ENCODE peak calls at places on chromosome 1, in eight cellular contexts. K, Q, W, M, R, G, C and X are unnamed samples.

GRCh38 chr1:68174173-68175113 is 57.9 kb downstream of the WLS start:
- DNase-seq in G (no peak), M (peak; percentile 50), Q (no peak), R (peak; percentile 88), W (peak; percentile 98), K (no peak), C (peak; percentile 79), X (no peak)

GRCh38 chr1:40848530-40849189 is 13.5 kb downstream of the CITED4 start:
- DNase-seq in M (peak; percentile 81), W (peak; percentile 50), R (peak; percentile 49), Q (peak; percentile 36), G (peak; percentile 68), C (peak; percentile 79), K (peak; percentile 67), X (no peak)

GRCh38 chr1:165603810-165604209 is 27.2 kb upstream of the MGST3 start:
- DNase-seq in G (no peak), C (no peak), K (no peak), W (no peak), R (no peak), Q (no peak), M (no peak), X (no peak)

GRCh38 chr1:247680171-247680570 is 632 bp upstream of the OR13G1 start:
- DNase-seq in R (no peak), M (no peak), C (no peak), Q (no peak), K (no peak), W (no peak), G (no peak), X (no peak)

GRCh38 chr1:115782571-115783281 is 14.2 kb upstream of the CASQ2 start:
- DNase-seq in G (no peak), R (no peak), C (no peak), M (no peak), Q (peak; percentile 65), W (peak; percentile 82), K (peak; percentile 45), X (no peak)

GRCh38 chr1:234842726-234843641 is 233.0 kb upstream of the IRF2BP2 start:
- DNase-seq in W (peak; percentile 45), C (no peak), K (no peak), M (no peak), G (no peak), Q (no peak), R (no peak), X (peak; percentile 7)

GRCh38 chr1:43293896-43294760 is 6.7 kb upstream of the TIE1 start:
- DNase-seq in W (peak; percentile 78), M (no peak), C (no peak), Q (no peak), K (peak; percentile 5), R (no peak), G (no peak), X (no peak)

GRCh38 chr1:174023438-174023837 is 1.3 kb upstream of the RC3H1 start:
- DNase-seq in M (no peak), R (no peak), C (no peak), K (peak; percentile 62), Q (no peak), G (no peak), W (peak; percentile 50), X (no peak)

GRCh38 chr1:79198841-79199240 is 192.3 kb upstream of the ADGRL4 start:
- DNase-seq in K (no peak), M (no peak), Q (no peak), G (no peak), C (no peak), W (peak; percentile 72), R (no peak), X (no peak)

GRCh38 chr1:27856561-27857343 is 15.6 kb upstream of the THEMIS2 start:
- DNase-seq in G (no peak), Q (no peak), W (no peak), K (no peak), M (no peak), C (no peak), R (no peak), X (no peak)

GRCh38 chr1:79501153-79501552 is 494.6 kb upstream of the ADGRL4 start:
- DNase-seq in M (no peak), R (no peak), W (peak; percentile 16), G (no peak), K (no peak), C (no peak), Q (no peak), X (no peak)

GRCh38 chr1:969260-969855 is 3.1 kb downstream of the PLEKHN1 start:
- DNase-seq in R (no peak), M (no peak), C (no peak), Q (no peak), K (no peak), G (no peak), W (no peak), X (no peak)

GRCh38 chr1:205172729-205173366 is 38.7 kb downstream of the DSTYK start:
- DNase-seq in W (peak; percentile 98), R (no peak), C (no peak), Q (no peak), G (no peak), K (no peak), M (no peak), X (no peak)

GRCh38 chr1:65001238-65001792 is 35.0 kb upstream of the JAK1 start:
- DNase-seq in M (peak; percentile 49), W (peak; percentile 52), Q (no peak), C (peak; percentile 69), G (no peak), R (peak; percentile 50), K (no peak), X (peak; percentile 54)

GRCh38 chr1:27027575-27028250 is 15.1 kb upstream of the TENT5B start:
- DNase-seq in Q (no peak), W (no peak), G (no peak), C (no peak), R (no peak), M (no peak), K (no peak), X (no peak)

DNA sequence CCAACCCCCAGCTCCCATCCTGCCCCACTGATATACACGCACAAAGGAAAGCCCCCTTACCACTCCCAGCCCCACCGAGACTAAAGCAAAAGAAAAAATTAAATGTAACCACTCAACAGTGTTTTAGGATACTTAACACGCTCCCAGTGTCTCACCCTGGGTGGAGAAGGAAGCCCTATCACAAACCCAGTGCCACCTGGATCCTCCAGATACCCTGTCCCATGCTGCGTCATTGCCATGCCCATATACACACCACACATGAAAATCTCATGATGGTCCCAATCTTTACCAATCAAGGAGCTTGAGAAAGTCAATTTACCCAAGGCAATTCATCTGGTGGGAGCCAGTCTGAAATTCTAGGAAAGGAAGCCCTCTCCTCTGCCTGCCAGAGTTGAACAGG is 11.2 kb downstream of the KIAA1614 start:
- DNase-seq in M (no peak), K (no peak), W (no peak), R (no peak), G (no peak), Q (no peak), C (no peak), X (no peak)
- H3K4me1 ChIP-seq in M (no peaks in the 10 kb centered on the region), K (peaks cover 24% of the 10 kb centered on the region), W (peaks cover 2% of the 10 kb centered on the region), R (no peaks in the 10 kb centered on the region), G (peaks cover 25% of the 10 kb centered on the region), Q (no peaks in the 10 kb centered on the region), C (no peaks in the 10 kb centered on the region), X (no peaks in the 10 kb centered on the region)

GRCh38 chr1:179910934-179911333 is 28.8 kb downstream of the TOR1AIP1 start:
- DNase-seq in R (no peak), M (no peak), W (no peak), G (no peak), Q (no peak), K (no peak), C (no peak), X (no peak)
- H3K27me3 ChIP-seq in R (no peaks in the 10 kb centered on the region), M (no peaks in the 10 kb centered on the region), W (no peaks in the 10 kb centered on the region), G (no peaks in the 10 kb centered on the region), Q (no peaks in the 10 kb centered on the region), K (no peaks in the 10 kb centered on the region), C (no peaks in the 10 kb centered on the region), X (no peaks in the 10 kb centered on the region)

GRCh38 chr1:51962486-51963356 is 27.8 kb downstream of the RAB3B start:
- DNase-seq in W (no peak), G (no peak), C (no peak), K (no peak), R (no peak), Q (peak; percentile 69), M (no peak), X (no peak)
- H3K4me3 ChIP-seq in W (no peak overlapping the region), G (no peak overlapping the region), C (no peak overlapping the region), K (no peak overlapping the region), R (no peak overlapping the region), Q (peak overlapping the region; percentile 40), M (no peak overlapping the region), X (no peak overlapping the region)

DNA sequence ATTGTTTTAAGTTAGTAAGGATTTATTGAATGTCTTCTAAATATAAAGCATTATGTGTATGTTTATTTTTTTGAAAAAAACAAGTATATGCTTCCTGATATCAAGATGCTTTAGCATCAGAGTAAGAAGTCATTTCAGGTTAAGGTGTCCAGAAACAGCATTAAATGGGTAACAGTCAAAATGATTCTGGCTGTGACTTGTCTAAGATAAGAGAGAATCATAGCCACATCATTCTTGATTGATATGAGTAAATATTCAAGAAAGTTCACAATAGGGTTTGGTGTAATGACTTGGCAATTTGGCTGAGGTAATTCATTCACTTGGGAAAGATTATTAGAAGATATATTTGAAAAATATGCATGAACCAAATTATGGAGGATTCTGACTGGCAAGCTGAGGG is 193.8 kb downstream of the DPYD start:
- DNase-seq in W (no peak), M (no peak), G (no peak), C (no peak), R (no peak), Q (no peak), K (no peak), X (no peak)
- H3K4me1 ChIP-seq in W (no peaks in the 10 kb centered on the region), M (no peaks in the 10 kb centered on the region), G (no peaks in the 10 kb centered on the region), C (no peaks in the 10 kb centered on the region), R (no peaks in the 10 kb centered on the region), Q (no peaks in the 10 kb centered on the region), K (no peaks in the 10 kb centered on the region), X (no peaks in the 10 kb centered on the region)

GRCh38 chr1:17304155-17304826 is 3.7 kb upstream of the PADI4 start:
- DNase-seq in R (no peak), G (no peak), K (no peak), Q (no peak), M (no peak), W (no peak), C (no peak), X (no peak)

GRCh38 chr1:17306921-17307320 is 1.1 kb upstream of the PADI4 start:
- DNase-seq in Q (no peak), K (no peak), C (no peak), G (no peak), W (no peak), R (no peak), M (no peak), X (no peak)

GRCh38 chr1:17305576-17306095 is 2.4 kb upstream of the PADI4 start:
- DNase-seq in G (no peak), Q (no peak), W (no peak), R (no peak), K (no peak), C (no peak), M (no peak), X (no peak)

GRCh38 chr1:17306407-17306806 is 1.6 kb upstream of the PADI4 start:
- DNase-seq in M (no peak), R (no peak), K (no peak), G (no peak), W (no peak), Q (no peak), C (no peak), X (no peak)

DNA sequence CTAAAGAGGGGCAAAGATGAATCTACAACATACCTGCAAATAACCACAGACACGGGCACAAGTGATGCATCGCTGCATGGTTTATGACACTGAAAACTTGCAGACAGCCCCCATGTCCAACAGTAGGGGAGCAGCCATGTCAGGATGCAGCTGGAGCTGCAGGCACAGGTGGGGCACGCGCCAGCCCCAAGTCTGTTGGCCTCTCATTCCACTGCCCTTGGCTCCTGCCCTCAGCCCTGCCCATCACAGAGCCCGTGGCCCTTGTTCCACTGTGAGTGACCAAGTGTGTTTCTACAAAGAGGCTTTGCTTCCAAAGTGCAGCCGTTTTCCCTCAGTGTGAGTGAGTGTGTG is 3.2 kb upstream of the PADI4 start:
- DNase-seq in M (no peak), C (no peak), G (no peak), Q (no peak), R (no peak), K (no peak), W (no peak), X (no peak)
- H3K27me3 ChIP-seq in M (no peaks in the 10 kb centered on the region), C (peaks cover 9% of the 10 kb centered on the region), G (no peaks in the 10 kb centered on the region), Q (peaks cover 86% of the 10 kb centered on the region), R (peaks cover 28% of the 10 kb centered on the region), K (no peaks in the 10 kb centered on the region), W (no peaks in the 10 kb centered on the region), X (no peaks in the 10 kb centered on the region)